ENCODE peak calls at places on chromosomes 12 and 14, in eight cellular contexts. A is HFF-Myc, X is tibial nerve, H is AG09319, N is SK-N-SH, V is WERI-Rb-1, L is WTC11, Q is Calu3. F is an unnamed sample.

GRCh38 chr14:61326847-61327246 is 5.5 kb downstream of the PRKCH start:
- DNase-seq in A (no peak), H (no peak), X (peak), L (peak), Q (peak), N (peak), V (no peak), F (no peak)

GRCh38 chr14:99552572-99553216 is 51.3 kb downstream of the CCDC85C start:
- DNase-seq in X (no peak), L (no peak), V (no peak), A (no peak), N (no peak), Q (peak), H (no peak), F (no peak)

GRCh38 chr14:76769636-76770292 is 8.5 kb downstream of the VASH1 start:
- DNase-seq in Q (no peak), H (no peak), V (no peak), N (no peak), X (no peak), A (no peak), L (no peak), F (no peak)

GRCh38 chr12:31440586-31440985 is 114.6 kb upstream of the SINHCAF start:
- DNase-seq in A (no peak), H (no peak), N (no peak), V (no peak), L (no peak), X (no peak), Q (no peak), F (peak)

GRCh38 chr14:49975286-49975685 is 82.4 kb downstream of the ARF6 start:
- DNase-seq in Q (peak), N (no peak), V (no peak), H (peak), L (no peak), A (peak), X (no peak), F (no peak)

GRCh38 chr12:68162374-68162773 is 2.8 kb upstream of the IFNG start:
- DNase-seq in V (no peak), X (no peak), Q (no peak), N (no peak), L (no peak), A (no peak), H (no peak), F (no peak)

GRCh38 chr14:75188520-75189267 is 12.3 kb upstream of the TMED10 start:
- DNase-seq in H (no peak), L (no peak), N (no peak), X (no peak), V (no peak), Q (no peak), A (no peak), F (no peak)

GRCh38 chr14:96589577-96589976 is 87.4 kb downstream of the PAPOLA start:
- DNase-seq in A (no peak), L (no peak), Q (no peak), V (no peak), N (no peak), H (no peak), X (no peak), F (no peak)

GRCh38 chr12:24778486-24779304 is 170.2 kb downstream of the BCAT1 start:
- DNase-seq in V (no peak), A (peak), N (peak), L (no peak), X (no peak), H (peak), Q (no peak), F (no peak)

GRCh38 chr12:80056232-80056631 is 43.1 kb upstream of the OTOGL start:
- DNase-seq in A (no peak), N (no peak), L (no peak), X (no peak), Q (no peak), H (no peak), V (no peak), F (no peak)

GRCh38 chr14:34039428-34040047 is 88.7 kb upstream of the EGLN3 start:
- DNase-seq in X (no peak), L (no peak), V (no peak), Q (no peak), A (no peak), H (no peak), N (no peak), F (no peak)

GRCh38 chr12:109443794-109444193 is 33.3 kb downstream of the KCTD10 start:
- DNase-seq in Q (no peak), L (no peak), X (no peak), A (no peak), V (no peak), N (no peak), H (no peak), F (no peak)

GRCh38 chr12:84605988-84606387 is 306.6 kb downstream of the SLC6A15 start:
- DNase-seq in X (no peak), Q (no peak), V (no peak), H (no peak), N (no peak), A (no peak), L (no peak), F (no peak)

GRCh38 chr14:59093889-59094288 is 94.6 kb upstream of the DAAM1 start:
- DNase-seq in V (no peak), A (no peak), Q (no peak), H (no peak), L (no peak), X (no peak), N (peak), F (no peak)

GRCh38 chr12:74254784-74255183 is 282.9 kb upstream of the ATXN7L3B start:
- DNase-seq in A (no peak), Q (no peak), N (no peak), L (no peak), H (no peak), X (no peak), V (no peak), F (no peak)

GRCh38 chr14:26845106-26845818 is 247.4 kb upstream of the NOVA1 start:
- DNase-seq in L (no peak), H (no peak), X (no peak), A (no peak), V (no peak), Q (no peak), N (no peak), F (no peak)

GRCh38 chr14:54840336-54840735 is 62.3 kb downstream of the GCH1 start:
- DNase-seq in X (no peak), Q (no peak), H (no peak), A (no peak), N (no peak), L (no peak), V (no peak), F (no peak)

GRCh38 chr14:94624537-94625352 is 12.6 kb downstream of the SERPINA3 start:
- DNase-seq in Q (peak), V (no peak), A (no peak), N (no peak), H (no peak), L (no peak), X (no peak), F (no peak)

GRCh38 chr14:103123128-103123633 is at the start of gene TNFAIP2:
- DNase-seq in H (no peak), A (no peak), L (peak), N (no peak), Q (no peak), V (no peak), X (peak), F (peak)

GRCh38 chr14:64541971-64542838 is 1.7 kb downstream of the HSPA2 start:
- DNase-seq in V (no peak), N (no peak), X (no peak), H (no peak), A (no peak), L (no peak), Q (no peak), F (no peak)

GRCh38 chr12:67937822-67938221 is 51.4 kb upstream of the IFNG-AS1 start:
- DNase-seq in H (no peak), X (no peak), N (no peak), V (no peak), L (no peak), A (no peak), Q (no peak), F (no peak)

GRCh38 chr12:104680070-104680469 is 223.3 kb downstream of the CHST11 start:
- DNase-seq in N (peak), V (peak), X (no peak), H (no peak), L (no peak), Q (no peak), A (no peak), F (no peak)

GRCh38 chr12:9642606-9643270 is 26.8 kb upstream of the CLEC2D start:
- DNase-seq in Q (no peak), N (no peak), L (no peak), A (no peak), V (no peak), H (no peak), X (no peak), F (no peak)

GRCh38 chr14:71780075-71780474 is 152.2 kb upstream of the RGS6 start:
- DNase-seq in Q (no peak), N (no peak), V (no peak), H (no peak), X (no peak), L (no peak), A (no peak), F (no peak)

GRCh38 chr12:133080051-133080618 is 588 bp upstream of the ZNF140 start:
- DNase-seq in N (peak), V (peak), X (peak), L (peak), Q (peak), A (peak), H (peak), F (peak)
- TF ChIP-seq CTCF in N (peak), V (no peak), X (no peak), L (no peak), Q (no peak), A (peak), H (peak), F (no peak)

GRCh38 chr12:44771485-44771884 is 104.6 kb downstream of the NELL2 start:
- DNase-seq in X (no peak), A (no peak), N (no peak), H (no peak), L (no peak), Q (no peak), V (no peak), F (no peak)
- TF ChIP-seq CTCF in X (no peak), A (no peak), N (no peak), H (no peak), L (no peak), Q (no peak), V (no peak), F (no peak)

GRCh38 chr14:78598046-78598652 is 428.0 kb downstream of the NRXN3 start:
- DNase-seq in Q (peak), N (peak), X (no peak), H (no peak), A (peak), L (peak), V (peak), F (peak)

GRCh38 chr14:78593949-78594348 is 423.8 kb downstream of the NRXN3 start:
- DNase-seq in L (no peak), V (no peak), N (no peak), X (no peak), Q (no peak), H (no peak), A (no peak), F (no peak)

DNA sequence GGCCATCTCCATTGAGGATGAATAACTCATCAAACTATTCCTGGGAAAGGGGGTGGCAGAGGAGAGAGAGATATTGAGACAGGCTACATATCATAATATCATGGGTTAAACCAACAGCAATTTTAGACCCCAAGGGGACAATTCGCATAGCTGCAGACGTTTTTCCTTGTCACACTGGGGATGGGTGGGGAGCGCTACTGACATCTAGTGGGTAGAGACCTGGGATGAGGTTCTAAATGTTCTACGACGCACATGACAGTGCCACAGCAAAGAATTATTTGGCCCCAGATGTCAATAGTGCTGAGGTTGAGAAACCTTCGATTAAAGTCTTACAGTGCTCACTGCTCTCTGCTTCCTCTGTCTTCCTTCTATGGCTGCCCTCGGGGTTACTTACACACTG is 425.6 kb downstream of the NRXN3 start:
- DNase-seq in X (no peak), N (peak), L (peak), Q (peak), H (no peak), A (no peak), V (peak), F (peak)
- TF ChIP-seq CTCF in X (no peak), N (no peak), L (no peak), Q (no peak), H (no peak), A (peak), V (peak), F (peak)

GRCh38 chr12:124514996-124515932 is 52.1 kb downstream of the NCOR2 start:
- DNase-seq in H (no peak), V (no peak), Q (no peak), X (no peak), N (no peak), L (no peak), A (no peak), F (no peak)

GRCh38 chr12:124516850-124517249 is 50.6 kb downstream of the NCOR2 start:
- DNase-seq in X (no peak), A (no peak), N (no peak), V (no peak), H (no peak), Q (no peak), L (no peak), F (no peak)

GRCh38 chr12:124518051-124518932 is 49.1 kb downstream of the NCOR2 start:
- DNase-seq in X (peak), A (peak), V (peak), H (peak), Q (peak), L (no peak), N (peak), F (peak)

GRCh38 chr12:124515981-124516380 is 51.4 kb downstream of the NCOR2 start:
- DNase-seq in X (no peak), N (no peak), L (no peak), H (no peak), V (no peak), Q (no peak), A (no peak), F (no peak)

GRCh38 chr12:124517260-124518050 is 50.0 kb downstream of the NCOR2 start:
- DNase-seq in A (no peak), L (no peak), Q (peak), V (no peak), X (peak), N (peak), H (no peak), F (no peak)
- TF ChIP-seq CTCF in A (no peak), L (no peak), Q (no peak), V (no peak), X (no peak), N (no peak), H (no peak), F (no peak)

GRCh38 chr12:47942327-47943230 is 20.8 kb upstream of the TMEM106C start:
- DNase-seq in H (no peak), Q (no peak), L (peak), X (no peak), N (peak), A (no peak), V (peak), F (peak)
- TF ChIP-seq CTCF in H (peak), Q (no peak), L (peak), X (no peak), N (peak), A (no peak), V (peak), F (no peak)

DNA sequence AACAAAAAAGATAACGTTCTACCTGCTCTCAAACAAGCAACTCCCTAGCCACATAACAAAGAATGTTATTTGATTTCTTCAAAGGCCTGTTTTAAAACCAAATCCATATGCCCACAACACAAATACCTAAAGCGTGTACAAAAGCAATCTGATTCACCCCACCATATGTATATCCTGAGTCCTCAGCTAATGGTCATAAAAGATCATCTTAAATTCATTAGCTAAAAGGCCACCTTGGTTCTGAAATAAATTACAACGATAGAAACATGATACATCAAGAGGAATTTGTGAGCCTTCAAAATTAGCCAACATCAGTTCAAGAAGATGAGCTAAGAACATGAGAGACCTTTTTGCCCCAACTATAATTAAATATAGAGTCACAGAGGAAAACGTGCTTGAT is 20.1 kb downstream of the CIT start:
- DNase-seq in V (no peak), N (no peak), Q (no peak), L (no peak), X (no peak), H (no peak), A (peak), F (no peak)
- TF ChIP-seq CTCF in V (no peak), N (no peak), Q (no peak), L (no peak), X (no peak), H (no peak), A (no peak), F (no peak)

DNA sequence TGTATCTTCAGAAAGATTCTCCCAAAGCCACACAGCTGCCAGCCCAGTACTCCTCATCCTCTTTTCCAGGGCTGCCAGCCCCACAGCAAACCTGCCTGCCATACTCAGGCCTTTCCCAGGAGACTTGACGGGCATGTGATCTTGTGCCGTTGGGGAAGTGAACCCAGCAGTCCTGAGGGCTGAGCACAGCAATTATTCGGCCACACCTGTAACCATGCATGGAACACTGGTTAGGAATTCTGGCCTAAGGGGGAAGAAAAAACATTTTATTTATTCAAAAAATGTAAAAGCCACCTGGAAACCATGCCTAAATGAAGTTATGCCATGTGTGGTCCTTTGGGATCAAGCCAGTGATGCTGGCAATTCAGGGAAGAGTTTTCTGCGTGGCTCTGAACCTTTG is 145.3 kb downstream of the GRIN2B start:
- DNase-seq in Q (no peak), H (no peak), V (no peak), N (no peak), L (no peak), X (no peak), A (no peak), F (no peak)
- TF ChIP-seq CTCF in Q (no peak), H (no peak), V (no peak), N (no peak), L (no peak), X (no peak), A (no peak), F (no peak)

GRCh38 chr12:103053089-103053488 is 95.6 kb downstream of the ASCL1 start:
- DNase-seq in H (no peak), X (no peak), Q (no peak), V (no peak), A (no peak), L (no peak), N (no peak), F (no peak)
- TF ChIP-seq CTCF in H (no peak), X (no peak), Q (no peak), V (no peak), A (no peak), L (no peak), N (no peak), F (no peak)

DNA sequence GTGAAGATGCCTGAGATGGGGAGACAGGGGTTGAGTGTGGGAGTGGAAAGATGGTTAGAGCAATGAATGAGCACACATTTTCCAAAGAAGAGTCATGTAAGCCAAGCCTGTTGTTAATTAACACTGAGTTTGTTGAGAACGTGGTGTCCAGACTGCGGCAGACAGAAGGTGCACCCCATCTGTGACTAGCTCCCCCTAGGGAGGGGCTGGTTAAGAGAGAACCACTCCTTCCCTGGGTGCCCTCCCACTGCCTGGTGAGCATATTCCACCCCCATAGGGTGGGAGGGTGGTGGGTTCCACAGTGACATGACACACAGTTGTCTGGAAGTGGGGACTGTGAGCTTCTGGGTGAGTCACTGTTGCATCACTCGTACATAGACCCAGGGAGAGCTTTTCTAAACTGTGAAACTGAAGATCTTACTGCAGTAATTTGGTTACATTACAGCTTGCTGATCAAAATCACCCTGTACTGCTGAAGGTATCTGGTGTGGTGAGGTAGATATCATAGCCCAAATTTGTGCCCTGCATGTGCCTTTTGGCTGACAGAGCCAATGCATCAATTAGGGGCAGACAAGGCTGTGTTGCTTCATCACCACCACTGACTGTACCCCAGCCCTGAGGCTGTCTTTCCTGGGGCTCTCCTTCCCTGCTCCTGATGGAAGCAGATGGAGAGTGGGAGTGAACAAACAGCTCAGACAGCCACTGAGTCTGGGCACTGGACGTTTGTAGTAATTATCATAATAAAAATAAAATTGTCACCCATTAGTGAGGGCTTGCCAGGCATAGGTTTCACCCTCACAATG is 150.9 kb downstream of the EMP1 start:
- DNase-seq in Q (peak), H (peak), X (no peak), V (no peak), N (no peak), L (no peak), A (peak), F (no peak)
- TF ChIP-seq CTCF in Q (peak), H (peak), X (no peak), V (no peak), N (no peak), L (no peak), A (peak), F (no peak)

DNA sequence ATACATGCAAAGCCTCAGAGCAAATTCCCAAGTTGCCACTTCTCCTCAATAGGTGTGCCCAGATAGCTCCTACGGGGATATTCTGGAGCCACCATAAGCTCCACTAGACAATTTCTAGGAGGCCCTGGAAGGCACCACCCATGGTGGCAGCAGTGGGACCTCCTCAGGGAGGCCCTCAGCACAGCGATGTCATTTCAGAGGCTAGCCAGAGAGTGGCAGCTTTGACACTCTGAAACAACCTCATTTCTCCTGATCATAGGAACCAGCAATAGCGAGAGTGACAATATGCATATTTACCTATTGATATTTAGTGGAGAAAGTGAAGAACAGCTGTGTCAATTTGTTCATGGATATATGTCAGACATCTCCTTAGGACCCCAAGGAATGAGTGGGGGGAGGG is 612.3 kb downstream of the SOX5 start:
- DNase-seq in H (no peak), L (no peak), A (no peak), Q (no peak), V (no peak), N (no peak), X (no peak), F (no peak)
- TF ChIP-seq CTCF in H (no peak), L (no peak), A (no peak), Q (no peak), V (no peak), N (no peak), X (no peak), F (no peak)

F was measured in nephron progenitor cell.